ENCODE peak calls at places on chromosomes 11 and 22, in six cellular contexts. Q is A549, K is HepG2, L is K562, F is endothelial cell of umbilical vein, C is GM12878. E is an unnamed sample.

GRCh38 chr22:21009638-21010425 is 5.1 kb upstream of the P2RX6 start:
- DNase-seq in Q (peak), K (peak), L (peak), F (peak), C (no peak), E (peak)

GRCh38 chr22:38167988-38168407 is 13.6 kb downstream of the PLA2G6 start:
- DNase-seq in Q (no peak), K (no peak), L (no peak), F (no peak), C (no peak), E (no peak)

GRCh38 chr22:23712256-23712655 is 21.4 kb downstream of the RGL4 start:
- DNase-seq in Q (no peak), K (no peak), L (no peak), F (no peak), C (no peak), E (no peak)

GRCh38 chr11:48169706-48170105 is 46.9 kb upstream of the OR4B1 start:
- DNase-seq in Q (no peak), K (no peak), L (no peak), F (no peak), C (no peak), E (no peak)

GRCh38 chr11:127564803-127565202 is 564.2 kb upstream of the KIRREL3 start:
- DNase-seq in Q (no peak), K (no peak), L (no peak), F (no peak), C (no peak), E (peak)

GRCh38 chr11:117486059-117486458 is 158.4 kb downstream of the CEP164 start:
- DNase-seq in Q (no peak), K (no peak), L (no peak), F (no peak), C (no peak), E (no peak)

GRCh38 chr11:73379189-73379880 is 3.1 kb downstream of the RELT start:
- DNase-seq in Q (no peak), K (no peak), L (peak), F (no peak), C (no peak), E (no peak)

GRCh38 chr11:17827006-17827405 is 92.4 kb downstream of the KCNC1 start:
- DNase-seq in Q (peak), K (peak), L (no peak), F (no peak), C (no peak), E (peak)

GRCh38 chr22:30863161-30863833 is 105.3 kb downstream of the MORC2 start:
- DNase-seq in Q (no peak), K (peak), L (peak), F (no peak), C (no peak), E (no peak)

GRCh38 chr11:77115181-77115611 is 12.6 kb downstream of the OMP start:
- DNase-seq in Q (peak), K (no peak), L (peak), F (no peak), C (no peak), E (peak)

GRCh38 chr11:9665749-9666148 is 1.9 kb downstream of the SWAP70 start:
- DNase-seq in Q (no peak), K (no peak), L (no peak), F (no peak), C (no peak), E (no peak)

GRCh38 chr11:9662273-9662672 is 1.6 kb upstream of the SWAP70 start:
- DNase-seq in Q (no peak), K (no peak), L (no peak), F (no peak), C (no peak), E (peak)

GRCh38 chr11:9660886-9661285 is 3.0 kb upstream of the SWAP70 start:
- DNase-seq in Q (peak), K (no peak), L (no peak), F (peak), C (no peak), E (no peak)

GRCh38 chr11:9664276-9665171 is 647 bp downstream of the SWAP70 start:
- DNase-seq in Q (peak), K (peak), L (no peak), F (peak), C (no peak), E (peak)

GRCh38 chr11:9663699-9664275 is at the start of gene SWAP70:
- DNase-seq in Q (peak), K (peak), L (peak), F (peak), C (no peak), E (peak)
- TF ChIP-seq POLR2A in Q (peak), K (peak), L (no peak), F (peak), C (peak), E (peak)

GRCh38 chr11:74950374-74950969 is 1.4 kb downstream of the SPCS2 start:
- DNase-seq in Q (no peak), K (peak), L (no peak), F (no peak), C (peak), E (no peak)

GRCh38 chr11:74951241-74951640 is 2.2 kb downstream of the SPCS2 start:
- DNase-seq in Q (no peak), K (no peak), L (no peak), F (no peak), C (no peak), E (no peak)

GRCh38 chr11:74948898-74949747 is at the start of the genes SPCS2 and XRRA1:
- DNase-seq in Q (peak), K (peak), L (peak), F (peak), C (peak), E (peak)

GRCh38 chr11:74949748-74950127 is 672 bp downstream of the SPCS2 start:
- DNase-seq in Q (no peak), K (no peak), L (peak), F (peak), C (no peak), E (peak)

DNA sequence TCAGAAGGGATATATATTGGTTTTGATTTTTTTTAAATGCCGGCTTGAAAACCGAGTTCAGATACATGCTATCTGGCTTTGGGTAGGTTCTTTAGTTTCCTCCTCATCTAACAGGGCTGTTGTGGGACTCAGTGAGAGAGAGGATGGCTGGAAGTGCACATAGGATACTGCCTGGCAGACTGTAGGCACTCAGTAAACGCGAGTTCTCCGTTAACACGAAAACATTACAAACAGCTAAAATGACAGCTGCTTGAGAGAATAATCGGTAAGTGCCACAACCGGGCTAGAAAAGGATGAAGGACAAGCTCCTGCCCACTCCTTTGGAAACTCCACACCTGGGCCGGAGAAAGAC is 369 bp downstream of the XRRA1 start:
- DNase-seq in Q (peak), K (peak), L (no peak), F (no peak), C (no peak), E (peak)
- TF ChIP-seq MAX in Q (no peak), K (no peak), L (no peak), F (no peak), C (no peak), E (no peak)

DNA sequence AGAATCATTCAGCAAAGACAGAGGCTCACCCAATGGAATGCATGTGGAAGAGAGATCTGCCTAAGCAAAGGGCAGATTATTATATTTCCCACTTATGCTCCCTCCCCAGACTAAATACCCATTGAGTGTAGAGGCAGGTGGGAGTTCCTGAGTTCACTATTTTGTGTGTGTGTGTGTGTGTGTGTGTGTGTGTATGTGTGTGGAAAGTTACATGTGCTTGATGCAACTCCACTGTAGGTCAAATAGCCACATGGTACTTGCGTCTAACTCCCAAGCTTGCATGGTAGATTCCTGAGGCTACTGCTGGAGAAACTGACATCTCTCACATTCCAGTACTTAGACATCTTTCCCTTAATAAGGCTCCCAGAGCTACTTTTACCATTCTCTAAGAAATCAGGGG is 3.4 kb upstream of the COPB1 start:
- DNase-seq in Q (no peak), K (no peak), L (no peak), F (no peak), C (no peak), E (no peak)
- TF ChIP-seq MYC in Q (no peak), K (no peak), L (no peak), F (no peak), C (no peak), E (no peak)

GRCh38 chr11:3001496-3001895 is 9.4 kb upstream of the NAP1L4 start:
- DNase-seq in Q (no peak), K (no peak), L (no peak), F (no peak), C (no peak), E (no peak)

GRCh38 chr11:3002346-3002745 is 10.2 kb upstream of the NAP1L4 start:
- DNase-seq in Q (no peak), K (no peak), L (no peak), F (no peak), C (no peak), E (no peak)

GRCh38 chr11:2998073-2998850 is 6.1 kb upstream of the NAP1L4 start:
- DNase-seq in Q (no peak), K (no peak), L (peak), F (no peak), C (no peak), E (no peak)

GRCh38 chr11:2999464-2999998 is 7.4 kb upstream of the NAP1L4 start:
- DNase-seq in Q (no peak), K (no peak), L (no peak), F (no peak), C (no peak), E (no peak)

GRCh38 chr11:3000032-3000961 is 8.2 kb upstream of the NAP1L4 start:
- DNase-seq in Q (no peak), K (no peak), L (no peak), F (peak), C (no peak), E (no peak)
- TF ChIP-seq POLR2A in Q (no peak), K (no peak), L (peak), F (no peak), C (peak), E (no peak)